ENCODE peak calls at places on chromosomes 7 and 10, in eight cellular contexts. One of them, this sample, is unnamed.

GRCh38 chr7:87448427-87448826 is 27.1 kb downstream of the ABCB4 start:
- DNase-seq in endothelial cell: no peak
- DNase-seq in WERI-Rb-1: peak; percentile 78
- DNase-seq in activated T-helper 1 cell treated with anti-CD3 and anti-CD28 coated beads, Interleukin-2, amount 50 U/mL, for 16 hours: no peak
- DNase-seq in PC-9: no peak
- DNase-seq in astrocyte: no peak
- DNase-seq in C1 segment of cervical spinal cord: no peak
- DNase-seq in cardiac fibroblast: no peak
- DNase-seq in this sample: no peak

GRCh38 chr7:22864855-22865606 is 42.4 kb upstream of the TOMM7 start:
- DNase-seq in activated T-helper 1 cell treated with anti-CD3 and anti-CD28 coated beads, Interleukin-2, amount 50 U/mL, for 16 hours: no peak
- DNase-seq in PC-9: no peak
- DNase-seq in cardiac fibroblast: peak; percentile 36
- DNase-seq in WERI-Rb-1: no peak
- DNase-seq in C1 segment of cervical spinal cord: no peak
- DNase-seq in astrocyte: no peak
- DNase-seq in endothelial cell: no peak
- DNase-seq in this sample: no peak

GRCh38 chr7:66239467-66239856 is 34.3 kb downstream of the TPST1 start:
- DNase-seq in PC-9: no peak
- DNase-seq in endothelial cell: no peak
- DNase-seq in astrocyte: peak; percentile 68
- DNase-seq in activated T-helper 1 cell treated with anti-CD3 and anti-CD28 coated beads, Interleukin-2, amount 50 U/mL, for 16 hours: no peak
- DNase-seq in cardiac fibroblast: no peak
- DNase-seq in C1 segment of cervical spinal cord: no peak
- DNase-seq in WERI-Rb-1: no peak
- DNase-seq in this sample: no peak

GRCh38 chr10:120931423-120931822 is 80.3 kb downstream of the WDR11 start:
- DNase-seq in astrocyte: no peak
- DNase-seq in endothelial cell: no peak
- DNase-seq in C1 segment of cervical spinal cord: no peak
- DNase-seq in PC-9: no peak
- DNase-seq in activated T-helper 1 cell treated with anti-CD3 and anti-CD28 coated beads, Interleukin-2, amount 50 U/mL, for 16 hours: no peak
- DNase-seq in cardiac fibroblast: no peak
- DNase-seq in WERI-Rb-1: no peak
- DNase-seq in this sample: no peak

GRCh38 chr10:99522511-99523250 is 10.1 kb upstream of the NKX2-3 start:
- DNase-seq in activated T-helper 1 cell treated with anti-CD3 and anti-CD28 coated beads, Interleukin-2, amount 50 U/mL, for 16 hours: no peak
- DNase-seq in astrocyte: no peak
- DNase-seq in PC-9: no peak
- DNase-seq in WERI-Rb-1: no peak
- DNase-seq in cardiac fibroblast: no peak
- DNase-seq in C1 segment of cervical spinal cord: no peak
- DNase-seq in endothelial cell: peak; percentile 88
- DNase-seq in this sample: no peak

GRCh38 chr7:117854186-117854585 is 19.1 kb downstream of the CTTNBP2 start:
- DNase-seq in endothelial cell: no peak
- DNase-seq in WERI-Rb-1: no peak
- DNase-seq in astrocyte: no peak
- DNase-seq in cardiac fibroblast: no peak
- DNase-seq in activated T-helper 1 cell treated with anti-CD3 and anti-CD28 coated beads, Interleukin-2, amount 50 U/mL, for 16 hours: no peak
- DNase-seq in PC-9: no peak
- DNase-seq in C1 segment of cervical spinal cord: no peak
- DNase-seq in this sample: no peak

GRCh38 chr10:96642973-96643372 is 56.2 kb upstream of the TM9SF3 start:
- DNase-seq in endothelial cell: peak; percentile 80
- DNase-seq in cardiac fibroblast: no peak
- DNase-seq in PC-9: no peak
- DNase-seq in astrocyte: no peak
- DNase-seq in activated T-helper 1 cell treated with anti-CD3 and anti-CD28 coated beads, Interleukin-2, amount 50 U/mL, for 16 hours: no peak
- DNase-seq in C1 segment of cervical spinal cord: peak; percentile 9
- DNase-seq in WERI-Rb-1: peak; percentile 87
- DNase-seq in this sample: peak; percentile 68

GRCh38 chr10:108388716-108389115 is 1224.2 kb upstream of the SORCS1 start:
- DNase-seq in PC-9: no peak
- DNase-seq in C1 segment of cervical spinal cord: no peak
- DNase-seq in WERI-Rb-1: no peak
- DNase-seq in activated T-helper 1 cell treated with anti-CD3 and anti-CD28 coated beads, Interleukin-2, amount 50 U/mL, for 16 hours: no peak
- DNase-seq in astrocyte: peak; percentile 12
- DNase-seq in endothelial cell: no peak
- DNase-seq in cardiac fibroblast: no peak
- DNase-seq in this sample: peak; percentile 49

GRCh38 chr7:20229652-20230500 is 12.7 kb upstream of the MACC1 start:
- DNase-seq in WERI-Rb-1: no peak
- DNase-seq in PC-9: peak; percentile 77
- DNase-seq in C1 segment of cervical spinal cord: no peak
- DNase-seq in cardiac fibroblast: peak; percentile 95
- DNase-seq in astrocyte: peak; percentile 90
- DNase-seq in activated T-helper 1 cell treated with anti-CD3 and anti-CD28 coated beads, Interleukin-2, amount 50 U/mL, for 16 hours: no peak
- DNase-seq in endothelial cell: no peak
- DNase-seq in this sample: peak; percentile 98

GRCh38 chr7:130296221-130296951 is 3.4 kb downstream of the CPA4 start:
- DNase-seq in activated T-helper 1 cell treated with anti-CD3 and anti-CD28 coated beads, Interleukin-2, amount 50 U/mL, for 16 hours: no peak
- DNase-seq in cardiac fibroblast: no peak
- DNase-seq in astrocyte: peak; percentile 16
- DNase-seq in C1 segment of cervical spinal cord: no peak
- DNase-seq in PC-9: no peak
- DNase-seq in WERI-Rb-1: no peak
- DNase-seq in endothelial cell: no peak
- DNase-seq in this sample: no peak

GRCh38 chr7:70919491-70920073 is 212.4 kb upstream of the GALNT17 start:
- DNase-seq in C1 segment of cervical spinal cord: no peak
- DNase-seq in astrocyte: no peak
- DNase-seq in endothelial cell: no peak
- DNase-seq in cardiac fibroblast: no peak
- DNase-seq in WERI-Rb-1: no peak
- DNase-seq in PC-9: no peak
- DNase-seq in activated T-helper 1 cell treated with anti-CD3 and anti-CD28 coated beads, Interleukin-2, amount 50 U/mL, for 16 hours: no peak
- DNase-seq in this sample: no peak

GRCh38 chr7:78939669-78940068 is 513.8 kb downstream of the MAGI2 start:
- DNase-seq in astrocyte: no peak
- DNase-seq in cardiac fibroblast: no peak
- DNase-seq in endothelial cell: no peak
- DNase-seq in PC-9: no peak
- DNase-seq in WERI-Rb-1: no peak
- DNase-seq in C1 segment of cervical spinal cord: no peak
- DNase-seq in activated T-helper 1 cell treated with anti-CD3 and anti-CD28 coated beads, Interleukin-2, amount 50 U/mL, for 16 hours: no peak
- DNase-seq in this sample: peak; percentile 38

This sample was measured in M059J.